ENCODE peak calls at places on chromosomes 7 and 10, in four cellular contexts. A is astrocyte of the spinal cord; D is activated CD4-positive, alpha-beta T cell treated with anti-CD3 and anti-CD28 coated beads, Interleukin-2, amount 10 ng/mL, durations not matched to agents 7 days and 5 days; E is fibroblast of the conjunctiva. F is an unnamed sample.

GRCh38 chr7:105195891-105196290 is 181.9 kb downstream of the KMT2E start:
- DNase-seq in A (no peak), D (no peak), E (no peak), F (no peak)

GRCh38 chr10:13685885-13686284 is 99.1 kb downstream of the PRPF18 start:
- DNase-seq in A (no peak), D (no peak), E (no peak), F (no peak)

GRCh38 chr7:32479574-32480200 is 10.5 kb downstream of the LSM5 start:
- DNase-seq in A (peak), D (peak), E (peak), F (peak)

GRCh38 chr7:101635484-101635883 is 6.4 kb upstream of the MYL10 start:
- DNase-seq in A (no peak), D (no peak), E (no peak), F (no peak)

GRCh38 chr7:151003572-151003971 is 12.8 kb downstream of the NOS3 start:
- DNase-seq in A (no peak), D (no peak), E (no peak), F (no peak)

GRCh38 chr7:41148521-41148951 is 554.4 kb downstream of the INHBA start:
- DNase-seq in A (peak), D (no peak), E (peak), F (peak)

GRCh38 chr7:139231513-139232376 is 708 bp downstream of the UBN2 start:
- DNase-seq in A (no peak), D (peak), E (no peak), F (no peak)

GRCh38 chr10:74752371-74752990 is 73.9 kb upstream of the KAT6B start:
- DNase-seq in A (no peak), D (no peak), E (no peak), F (no peak)

GRCh38 chr7:12107841-12108249 is 103.2 kb upstream of the TMEM106B start:
- DNase-seq in A (peak), D (no peak), E (no peak), F (no peak)

GRCh38 chr10:3869036-3869435 is 84.0 kb upstream of the KLF6 start:
- DNase-seq in A (no peak), D (no peak), E (no peak), F (no peak)

GRCh38 chr7:66682350-66683093 is 53.8 kb downstream of the KCTD7 start:
- DNase-seq in A (no peak), D (no peak), E (no peak), F (no peak)

GRCh38 chr7:109456116-109456515 is 886.4 kb downstream of the DNAJB9 start:
- DNase-seq in A (no peak), D (no peak), E (no peak), F (no peak)

GRCh38 chr10:15172306-15172840 is 3.9 kb upstream of the NMT2 start:
- DNase-seq in A (no peak), D (no peak), E (no peak), F (no peak)

GRCh38 chr10:52853704-52854103 is 81.1 kb upstream of the MBL2 start:
- DNase-seq in A (no peak), D (no peak), E (no peak), F (no peak)

GRCh38 chr7:42292991-42293521 is 56.0 kb upstream of the GLI3 start:
- DNase-seq in A (no peak), D (no peak), E (no peak), F (no peak)

GRCh38 chr10:32530231-32530630 is 84.3 kb downstream of the CCDC7 start:
- DNase-seq in A (no peak), D (no peak), E (no peak), F (no peak)

GRCh38 chr7:47551550-47552121 is 30.3 kb downstream of the TNS3 start:
- DNase-seq in A (no peak), D (no peak), E (no peak), F (no peak)

GRCh38 chr10:131134651-131135050 is 176.9 kb downstream of the TCERG1L start:
- DNase-seq in A (no peak), D (no peak), E (no peak), F (no peak)

GRCh38 chr7:69561256-69561655 is 37.0 kb upstream of the AUTS2 start:
- DNase-seq in A (no peak), D (no peak), E (no peak), F (no peak)

GRCh38 chr10:97075421-97075820 is 110.3 kb downstream of the SLIT1 start:
- DNase-seq in A (no peak), D (no peak), E (no peak), F (no peak)

GRCh38 chr10:86968271-86968993 is at the start of gene ADIRF:
- DNase-seq in A (no peak), D (no peak), E (no peak), F (no peak)